ENCODE peak calls at places on chromosomes 16 and 17, in six cellular contexts. R, Z, S, E, I and O are unnamed samples.
A peak's percentile ranks its signal among the peaks of the same experiment; 100 is the strongest.

GRCh38 chr17:65554568-65555223 is 6.8 kb downstream of the AXIN2 start:
- DNase-seq in E (no peak), S (peak; percentile 33), R (no peak), Z (no peak), I (no peak), O (peak; percentile 50)

GRCh38 chr17:50359998-50360461 is 13.0 kb downstream of the MRPL27 start:
- DNase-seq in E (no peak), I (no peak), Z (no peak), R (no peak), S (no peak), O (no peak)

GRCh38 chr16:67425581-67425980 is 5.3 kb upstream of the HSD11B2 start:
- DNase-seq in Z (no peak), R (no peak), S (no peak), I (no peak), E (no peak), O (no peak)

GRCh38 chr17:11485802-11486421 is 112.4 kb upstream of the DNAH9 start:
- DNase-seq in E (no peak), R (no peak), Z (no peak), I (no peak), S (peak; percentile 23), O (no peak)

GRCh38 chr17:38579934-38580333 is 25.8 kb downstream of the SRCIN1 start:
- DNase-seq in E (no peak), S (peak; percentile 67), I (no peak), Z (no peak), R (peak; percentile 89), O (peak; percentile 20)

GRCh38 chr16:29007865-29008593 is 23.2 kb downstream of the LAT start:
- DNase-seq in E (no peak), Z (peak; percentile 17), S (no peak), R (no peak), I (no peak), O (peak; percentile 85)

GRCh38 chr17:30580916-30581315 is 103.7 kb downstream of the GOSR1 start:
- DNase-seq in R (no peak), I (no peak), Z (no peak), S (no peak), E (no peak), O (no peak)

GRCh38 chr17:36879027-36879426 is 58.2 kb upstream of the LHX1 start:
- DNase-seq in Z (no peak), S (no peak), I (no peak), R (no peak), E (no peak), O (no peak)

GRCh38 chr16:67146523-67147357 is 4.1 kb downstream of the B3GNT9 start:
- DNase-seq in R (no peak), E (no peak), S (no peak), I (no peak), Z (no peak), O (no peak)

GRCh38 chr16:23679274-23679985 is 741 bp downstream of the PLK1 start:
- DNase-seq in I (peak; percentile 48), E (no peak), Z (no peak), S (peak; percentile 50), R (peak; percentile 77), O (peak; percentile 67)

GRCh38 chr17:14209215-14209614 is 27.4 kb downstream of the CDRT15 start:
- DNase-seq in S (no peak), Z (peak; percentile 43), I (no peak), E (peak; percentile 13), R (no peak), O (no peak)

GRCh38 chr17:14211246-14211645 is 25.4 kb downstream of the CDRT15 start:
- DNase-seq in Z (no peak), S (no peak), E (no peak), I (no peak), R (no peak), O (no peak)

GRCh38 chr17:14212401-14212800 is 24.3 kb downstream of the CDRT15 start:
- DNase-seq in Z (no peak), E (no peak), S (no peak), I (no peak), R (no peak), O (no peak)

GRCh38 chr17:14214271-14214670 is 22.4 kb downstream of the CDRT15 start:
- DNase-seq in S (no peak), I (no peak), E (no peak), Z (no peak), R (no peak), O (no peak)

DNA sequence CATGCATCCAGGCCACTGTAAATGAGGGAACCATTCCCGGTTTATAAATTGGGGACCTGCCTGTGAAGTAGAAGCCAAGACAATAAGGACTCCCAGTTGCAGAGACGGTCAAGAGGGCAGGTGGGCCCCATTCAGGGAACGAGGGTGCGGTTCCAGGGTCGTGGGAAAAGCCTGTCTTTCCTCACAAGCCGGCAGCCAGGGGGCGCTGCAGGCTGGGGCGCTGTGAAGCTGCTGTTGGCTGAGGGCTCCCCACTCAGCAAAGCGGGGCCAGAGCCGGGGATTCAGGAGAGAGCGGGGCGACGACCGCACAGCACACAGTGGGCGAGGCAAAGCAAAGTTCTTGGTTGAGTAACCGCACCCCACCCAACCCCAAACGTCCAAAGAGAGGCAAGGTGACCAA is 24.9 kb downstream of the CDRT15 start:
- DNase-seq in R (peak; percentile 54), E (no peak), S (no peak), Z (no peak), I (no peak), O (no peak)
- TF ChIP-seq CTCF in R (peak; percentile 65), E (peak; percentile 43), S (peak; percentile 25), Z (peak; percentile 28), I (no peak), O (peak; percentile 17)

GRCh38 chr17:32265192-32265895 is at the start of gene RHBDL3:
- DNase-seq in R (peak; percentile 70), I (no peak), E (no peak), Z (no peak), S (peak; percentile 67), O (no peak)
- TF ChIP-seq EZH2 in R (peak; percentile 26), I (peak; percentile 10), E (no peak), Z (peak; percentile 65), S (peak; percentile 40), O (peak; percentile 90)

DNA sequence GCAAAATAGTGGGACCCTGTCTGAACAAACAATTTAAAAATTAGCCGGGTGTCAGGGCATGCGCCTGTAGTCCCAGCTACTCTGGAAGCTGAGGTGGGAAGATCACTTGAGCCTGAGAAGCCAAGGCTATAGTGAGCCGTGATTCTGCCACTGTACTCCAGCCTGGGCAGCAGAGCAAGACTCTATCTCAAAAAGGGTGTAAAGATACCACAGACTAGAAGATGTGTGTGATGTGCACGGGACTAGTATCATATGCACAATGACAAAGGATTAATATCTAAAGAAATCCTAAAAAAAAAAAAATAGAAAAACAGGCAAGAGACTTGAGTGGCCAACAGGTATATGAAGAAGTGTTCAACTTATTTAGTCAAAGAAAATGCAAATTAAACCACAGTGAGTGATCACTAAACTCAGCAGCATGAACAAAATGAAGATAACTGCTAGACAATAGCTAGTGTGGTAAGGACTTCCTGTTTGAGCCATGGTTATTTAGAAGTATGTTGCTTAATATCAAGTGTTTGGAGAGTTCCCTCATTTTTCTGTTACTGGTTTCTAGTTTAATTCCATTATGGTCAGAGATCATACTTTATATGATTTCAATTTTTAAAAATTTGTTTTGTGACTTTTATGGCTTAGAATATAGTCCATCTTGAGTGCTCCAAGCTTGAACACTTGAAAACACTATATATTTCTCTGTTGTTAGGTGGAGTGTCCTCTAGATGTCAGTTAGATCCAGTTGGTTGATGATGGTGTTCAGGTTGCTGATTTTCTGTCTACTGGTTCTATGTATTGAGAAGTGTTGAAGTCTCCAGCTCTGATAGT is 14.7 kb upstream of the SLX4 start:
- DNase-seq in R (no peak), S (no peak), E (no peak), I (peak; percentile 25), Z (no peak), O (peak; percentile 39)
- TF ChIP-seq CTCF in R (no peak), S (no peak), E (no peak), I (no peak), Z (no peak), O (no peak)

DNA sequence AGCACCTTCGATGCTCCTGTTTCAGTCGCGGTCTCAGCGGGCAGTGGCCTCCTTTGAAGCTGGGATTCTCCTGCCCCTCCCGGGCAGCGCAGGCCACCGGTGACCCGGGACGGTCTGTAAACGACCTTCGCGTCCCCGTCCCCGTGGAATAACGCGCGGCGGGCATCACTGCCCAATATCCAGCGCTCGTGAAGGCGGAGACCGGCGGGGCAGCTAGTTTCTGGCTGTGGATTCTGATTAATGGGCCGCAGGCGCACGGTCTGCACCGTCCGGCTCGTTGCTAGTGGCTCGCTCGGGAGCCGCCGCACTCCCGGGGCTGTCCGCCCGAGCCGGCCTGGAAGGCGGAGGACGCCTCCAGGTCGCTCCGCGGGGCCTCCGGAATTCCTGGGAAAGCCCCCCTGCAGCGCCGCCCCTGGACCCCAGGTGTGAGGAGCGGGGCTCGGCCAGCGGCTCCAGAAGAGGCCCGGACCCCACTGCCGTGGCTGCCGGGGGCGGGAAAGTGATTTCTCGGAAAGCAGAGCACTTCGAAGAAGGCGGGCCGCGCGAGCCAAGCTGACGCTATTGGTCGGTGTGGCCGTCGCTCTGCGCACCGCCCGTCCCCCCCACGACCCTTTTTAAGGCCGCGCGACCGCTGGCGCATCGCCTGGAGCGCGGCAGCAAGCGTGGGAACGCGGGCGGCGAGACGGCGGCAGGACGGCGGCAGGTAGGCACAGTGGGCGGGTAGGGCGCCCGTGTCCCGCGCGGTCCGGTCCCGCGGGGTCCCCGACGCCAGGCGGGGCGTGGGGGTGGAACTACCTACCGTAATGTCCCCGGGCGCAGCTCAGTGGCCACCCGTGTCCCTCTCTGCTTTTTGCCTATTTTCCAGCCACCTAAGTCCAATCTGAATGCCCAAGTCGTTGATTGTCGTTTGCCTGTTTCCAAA is at the start of gene IRF8:
- DNase-seq in R (peak; percentile 80), S (peak; percentile 90), Z (no peak), E (no peak), I (peak; percentile 81), O (peak; percentile 19)
- TF ChIP-seq EZH2 in R (peak; percentile 19), S (peak; percentile 84), Z (no peak), E (no peak), I (peak; percentile 95), O (peak; percentile 95)

GRCh38 chr17:5198472-5198871 is 6.8 kb upstream of the ZNF594 start:
- DNase-seq in Z (no peak), I (no peak), E (no peak), S (no peak), R (no peak), O (no peak)
- TF ChIP-seq CTCF in Z (no peak), I (no peak), E (no peak), S (no peak), R (no peak), O (no peak)

GRCh38 chr16:1331712-1332617 is 1.5 kb upstream of the BAIAP3 start:
- DNase-seq in I (peak; percentile 30), S (peak; percentile 85), E (peak; percentile 33), Z (peak; percentile 82), R (peak; percentile 99), O (peak; percentile 25)
- TF ChIP-seq EZH2 in I (no peak), S (peak; percentile 34), E (no peak), Z (no peak), R (no peak), O (peak; percentile 86)

DNA sequence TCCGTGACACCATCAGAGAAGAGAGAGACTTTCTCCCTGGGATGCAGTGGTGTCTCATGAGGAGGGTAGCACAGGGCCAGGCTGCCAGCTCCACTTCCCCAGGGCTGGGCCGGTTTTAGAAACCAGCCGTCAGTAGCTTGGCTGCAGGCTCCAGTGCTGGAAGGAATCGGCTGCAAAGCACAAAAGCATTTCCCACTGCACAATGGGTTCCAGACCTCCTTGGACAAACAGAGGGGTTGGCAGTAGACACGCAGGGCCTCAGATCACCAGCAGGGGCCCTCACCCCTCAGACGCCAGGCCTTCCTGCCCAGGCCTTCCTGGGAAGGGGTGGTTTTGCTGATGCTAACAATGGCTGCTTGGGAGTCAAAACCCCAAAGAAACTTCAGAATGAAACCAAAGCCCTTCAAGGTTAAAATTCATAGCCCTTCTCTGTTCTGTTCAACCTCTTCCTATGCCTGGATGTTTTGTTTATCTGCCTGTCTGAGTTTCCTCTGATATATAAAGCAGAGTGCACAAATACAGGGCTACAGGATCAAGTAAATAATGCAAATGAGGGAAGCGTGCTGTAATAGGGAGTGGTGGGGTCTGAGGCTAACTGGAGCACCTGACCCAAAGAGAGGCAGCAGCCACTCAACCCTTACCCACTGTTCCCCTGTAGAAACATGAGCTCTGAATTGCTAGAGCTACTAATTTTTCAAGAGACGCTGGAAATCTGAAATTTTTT is 26.2 kb downstream of the TEKT5 start:
- DNase-seq in S (peak; percentile 76), I (peak; percentile 14), R (peak; percentile 81), Z (no peak), E (no peak), O (peak; percentile 10)
- TF ChIP-seq CTCF in S (peak; percentile 65), I (peak; percentile 34), R (peak; percentile 70), Z (peak; percentile 66), E (peak; percentile 63), O (peak; percentile 53)